ENCODE peak calls at places on chromosomes 11 and 22, in eight cellular contexts. One of them, this sample, is unnamed.

GRCh38 chr22:39728236-39728860 is 157.8 kb downstream of the CACNA1I start:
- DNase-seq in neural progenitor cell: no peak
- DNase-seq in epithelial cell of esophagus: no peak
- DNase-seq in activated B cell treated with CpG ODN at 0.5 μM for 24 hours: no peak
- DNase-seq in OCI-LY7: no peak
- DNase-seq in cardiac fibroblast: no peak
- DNase-seq in GM06990: no peak
- DNase-seq in fibroblast of mammary gland: no peak
- DNase-seq in this sample: no peak

GRCh38 chr22:45105281-45105700 is 58.4 kb upstream of the NUP50 start:
- DNase-seq in epithelial cell of esophagus: peak
- DNase-seq in OCI-LY7: no peak
- DNase-seq in cardiac fibroblast: peak
- DNase-seq in neural progenitor cell: no peak
- DNase-seq in GM06990: no peak
- DNase-seq in activated B cell treated with CpG ODN at 0.5 μM for 24 hours: no peak
- DNase-seq in fibroblast of mammary gland: peak
- DNase-seq in this sample: no peak

GRCh38 chr22:25461301-25461700 is 103.2 kb upstream of the GRK3 start:
- DNase-seq in neural progenitor cell: no peak
- DNase-seq in cardiac fibroblast: no peak
- DNase-seq in epithelial cell of esophagus: no peak
- DNase-seq in activated B cell treated with CpG ODN at 0.5 μM for 24 hours: no peak
- DNase-seq in fibroblast of mammary gland: no peak
- DNase-seq in OCI-LY7: no peak
- DNase-seq in GM06990: no peak
- DNase-seq in this sample: no peak

GRCh38 chr11:66363805-66364535 is 7.6 kb downstream of the SLC29A2 start:
- DNase-seq in cardiac fibroblast: peak
- DNase-seq in fibroblast of mammary gland: peak
- DNase-seq in neural progenitor cell: peak
- DNase-seq in activated B cell treated with CpG ODN at 0.5 μM for 24 hours: peak
- DNase-seq in GM06990: no peak
- DNase-seq in epithelial cell of esophagus: peak
- DNase-seq in OCI-LY7: peak
- DNase-seq in this sample: peak

GRCh38 chr11:65471410-65471762 is 27.5 kb upstream of the MALAT1 start:
- DNase-seq in GM06990: no peak
- DNase-seq in epithelial cell of esophagus: peak
- DNase-seq in OCI-LY7: peak
- DNase-seq in fibroblast of mammary gland: peak
- DNase-seq in neural progenitor cell: peak
- DNase-seq in activated B cell treated with CpG ODN at 0.5 μM for 24 hours: no peak
- DNase-seq in cardiac fibroblast: peak
- DNase-seq in this sample: no peak

GRCh38 chr11:86508604-86509471 is 134.2 kb downstream of the CCDC81 start:
- DNase-seq in GM06990: no peak
- DNase-seq in neural progenitor cell: no peak
- DNase-seq in activated B cell treated with CpG ODN at 0.5 μM for 24 hours: no peak
- DNase-seq in OCI-LY7: no peak
- DNase-seq in fibroblast of mammary gland: peak
- DNase-seq in epithelial cell of esophagus: peak
- DNase-seq in cardiac fibroblast: peak
- DNase-seq in this sample: no peak

GRCh38 chr11:26963764-26964163 is 30.1 kb upstream of the FIBIN start:
- DNase-seq in epithelial cell of esophagus: no peak
- DNase-seq in OCI-LY7: no peak
- DNase-seq in neural progenitor cell: no peak
- DNase-seq in GM06990: no peak
- DNase-seq in fibroblast of mammary gland: peak
- DNase-seq in activated B cell treated with CpG ODN at 0.5 μM for 24 hours: no peak
- DNase-seq in cardiac fibroblast: no peak
- DNase-seq in this sample: no peak

GRCh38 chr22:44288951-44289350 is 23.8 kb downstream of the SHISAL1 start:
- DNase-seq in OCI-LY7: no peak
- DNase-seq in neural progenitor cell: no peak
- DNase-seq in cardiac fibroblast: no peak
- DNase-seq in activated B cell treated with CpG ODN at 0.5 μM for 24 hours: no peak
- DNase-seq in GM06990: no peak
- DNase-seq in fibroblast of mammary gland: no peak
- DNase-seq in epithelial cell of esophagus: no peak
- DNase-seq in this sample: no peak

GRCh38 chr11:84865791-84866535 is 761.2 kb downstream of the DLG2 start:
- DNase-seq in epithelial cell of esophagus: no peak
- DNase-seq in OCI-LY7: no peak
- DNase-seq in fibroblast of mammary gland: peak
- DNase-seq in activated B cell treated with CpG ODN at 0.5 μM for 24 hours: no peak
- DNase-seq in GM06990: no peak
- DNase-seq in neural progenitor cell: no peak
- DNase-seq in cardiac fibroblast: no peak
- DNase-seq in this sample: no peak

GRCh38 chr11:5689551-5689983 is at the start of gene TRIM22:
- DNase-seq in fibroblast of mammary gland: peak
- DNase-seq in neural progenitor cell: peak
- DNase-seq in activated B cell treated with CpG ODN at 0.5 μM for 24 hours: no peak
- DNase-seq in epithelial cell of esophagus: peak
- DNase-seq in cardiac fibroblast: peak
- DNase-seq in OCI-LY7: peak
- DNase-seq in GM06990: peak
- DNase-seq in this sample: no peak

GRCh38 chr22:45911601-45912271 is 65.2 kb downstream of the WNT7B start:
- DNase-seq in neural progenitor cell: no peak
- DNase-seq in fibroblast of mammary gland: peak
- DNase-seq in OCI-LY7: no peak
- DNase-seq in GM06990: no peak
- DNase-seq in activated B cell treated with CpG ODN at 0.5 μM for 24 hours: no peak
- DNase-seq in epithelial cell of esophagus: peak
- DNase-seq in cardiac fibroblast: peak
- DNase-seq in this sample: no peak

GRCh38 chr11:73393011-73393380 is 16.8 kb downstream of the RELT start:
- DNase-seq in epithelial cell of esophagus: no peak
- DNase-seq in fibroblast of mammary gland: no peak
- DNase-seq in OCI-LY7: no peak
- DNase-seq in neural progenitor cell: no peak
- DNase-seq in GM06990: no peak
- DNase-seq in activated B cell treated with CpG ODN at 0.5 μM for 24 hours: no peak
- DNase-seq in cardiac fibroblast: peak
- DNase-seq in this sample: no peak

GRCh38 chr22:49764151-49764581 is 63.5 kb downstream of the BRD1 start:
- DNase-seq in GM06990: no peak
- DNase-seq in OCI-LY7: no peak
- DNase-seq in activated B cell treated with CpG ODN at 0.5 μM for 24 hours: peak
- DNase-seq in fibroblast of mammary gland: peak
- DNase-seq in cardiac fibroblast: no peak
- DNase-seq in epithelial cell of esophagus: no peak
- DNase-seq in neural progenitor cell: no peak
- DNase-seq in this sample: no peak

DNA sequence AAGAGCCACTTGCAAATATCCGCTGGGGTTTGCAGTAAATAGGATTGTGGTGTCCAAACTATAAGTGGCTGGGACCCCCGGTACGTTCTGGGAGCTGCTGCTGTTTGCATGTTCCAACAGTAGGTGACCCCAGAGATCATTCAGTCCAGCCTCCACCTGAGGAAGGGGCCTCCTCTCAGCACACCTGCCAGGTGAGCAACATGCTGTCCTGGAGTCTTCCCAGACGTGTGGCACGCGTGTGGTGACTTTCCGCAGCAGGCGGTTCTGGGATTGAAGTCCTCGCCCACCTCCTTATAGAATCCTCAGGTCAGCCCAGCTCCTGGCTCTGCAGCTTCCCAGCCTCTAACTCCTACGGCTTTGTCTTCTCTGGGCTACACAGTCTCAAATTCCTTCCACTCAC is 6.7 kb downstream of the P2RX3 start:
- DNase-seq in neural progenitor cell: no peak
- DNase-seq in activated B cell treated with CpG ODN at 0.5 μM for 24 hours: no peak
- DNase-seq in OCI-LY7: no peak
- DNase-seq in epithelial cell of esophagus: no peak
- DNase-seq in fibroblast of mammary gland: no peak
- DNase-seq in GM06990: no peak
- DNase-seq in cardiac fibroblast: no peak
- DNase-seq in this sample: no peak
- TF ChIP-seq CTCF in neural progenitor cell: no peak
- TF ChIP-seq CTCF in activated B cell treated with CpG ODN at 0.5 μM for 24 hours: no peak
- TF ChIP-seq CTCF in OCI-LY7: no peak
- TF ChIP-seq CTCF in epithelial cell of esophagus: no peak
- TF ChIP-seq CTCF in fibroblast of mammary gland: no peak
- TF ChIP-seq CTCF in GM06990: peak
- TF ChIP-seq CTCF in cardiac fibroblast: no peak
- TF ChIP-seq CTCF in this sample: no peak

GRCh38 chr22:41902016-41902415 is 12.9 kb downstream of the SHISA8 start:
- DNase-seq in activated B cell treated with CpG ODN at 0.5 μM for 24 hours: no peak
- DNase-seq in cardiac fibroblast: no peak
- DNase-seq in fibroblast of mammary gland: no peak
- DNase-seq in epithelial cell of esophagus: no peak
- DNase-seq in OCI-LY7: no peak
- DNase-seq in GM06990: no peak
- DNase-seq in neural progenitor cell: no peak
- DNase-seq in this sample: no peak
- TF ChIP-seq CTCF in activated B cell treated with CpG ODN at 0.5 μM for 24 hours: no peak
- TF ChIP-seq CTCF in cardiac fibroblast: no peak
- TF ChIP-seq CTCF in fibroblast of mammary gland: no peak
- TF ChIP-seq CTCF in epithelial cell of esophagus: no peak
- TF ChIP-seq CTCF in OCI-LY7: no peak
- TF ChIP-seq CTCF in GM06990: no peak
- TF ChIP-seq CTCF in neural progenitor cell: no peak
- TF ChIP-seq CTCF in this sample: no peak

DNA sequence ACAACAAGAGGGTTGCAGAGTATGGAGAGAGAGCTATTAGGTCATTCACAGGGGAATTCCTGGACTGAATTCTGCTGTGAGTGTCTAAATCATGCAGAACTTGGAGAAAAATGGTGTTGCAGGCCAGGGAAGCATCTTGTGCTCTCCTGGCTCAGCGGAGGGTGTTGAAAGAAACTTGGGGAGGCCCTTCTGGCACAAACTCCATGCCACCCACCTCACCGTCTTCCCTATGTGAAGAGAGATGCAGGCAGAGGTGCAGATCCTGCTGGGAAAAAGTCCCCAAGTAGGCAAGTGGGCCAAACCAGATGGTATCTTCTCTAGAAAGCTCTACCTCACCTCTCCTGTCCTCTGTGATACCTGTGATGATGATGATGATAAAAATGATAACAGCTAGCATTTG is 604.3 kb upstream of the API5 start:
- DNase-seq in OCI-LY7: no peak
- DNase-seq in GM06990: no peak
- DNase-seq in neural progenitor cell: no peak
- DNase-seq in cardiac fibroblast: no peak
- DNase-seq in epithelial cell of esophagus: no peak
- DNase-seq in fibroblast of mammary gland: no peak
- DNase-seq in activated B cell treated with CpG ODN at 0.5 μM for 24 hours: no peak
- DNase-seq in this sample: no peak
- TF ChIP-seq CTCF in OCI-LY7: no peak
- TF ChIP-seq CTCF in GM06990: no peak
- TF ChIP-seq CTCF in neural progenitor cell: no peak
- TF ChIP-seq CTCF in cardiac fibroblast: no peak
- TF ChIP-seq CTCF in epithelial cell of esophagus: no peak
- TF ChIP-seq CTCF in fibroblast of mammary gland: no peak
- TF ChIP-seq CTCF in activated B cell treated with CpG ODN at 0.5 μM for 24 hours: no peak
- TF ChIP-seq CTCF in this sample: no peak

GRCh38 chr11:44351898-44352498 is 42.1 kb upstream of the ALX4 start:
- DNase-seq in cardiac fibroblast: no peak
- DNase-seq in GM06990: no peak
- DNase-seq in neural progenitor cell: no peak
- DNase-seq in activated B cell treated with CpG ODN at 0.5 μM for 24 hours: no peak
- DNase-seq in fibroblast of mammary gland: peak
- DNase-seq in epithelial cell of esophagus: no peak
- DNase-seq in OCI-LY7: no peak
- DNase-seq in this sample: no peak
- TF ChIP-seq CTCF in cardiac fibroblast: no peak
- TF ChIP-seq CTCF in GM06990: no peak
- TF ChIP-seq CTCF in neural progenitor cell: peak
- TF ChIP-seq CTCF in activated B cell treated with CpG ODN at 0.5 μM for 24 hours: no peak
- TF ChIP-seq CTCF in fibroblast of mammary gland: peak
- TF ChIP-seq CTCF in epithelial cell of esophagus: no peak
- TF ChIP-seq CTCF in OCI-LY7: peak
- TF ChIP-seq CTCF in this sample: no peak

This sample was measured in CD8-positive, alpha-beta T cell.